ENCODE peak calls at places on chromosomes 1 and 21, in six cellular contexts. One of them, this sample, is unnamed.

GRCh38 chr21:15309721-15310120 is 244.9 kb upstream of the NRIP1 start:
- DNase-seq in cardiac muscle cell: no peak
- DNase-seq in HCT116: no peak
- DNase-seq in body of pancreas: peak; percentile 32
- DNase-seq in SJSA1: no peak
- DNase-seq in heart right ventricle: peak; percentile 50
- DNase-seq in this sample: no peak

GRCh38 chr1:210438928-210439841 is 110.5 kb downstream of the HHAT start:
- DNase-seq in HCT116: no peak
- DNase-seq in heart right ventricle: no peak
- DNase-seq in cardiac muscle cell: no peak
- DNase-seq in SJSA1: peak; percentile 98
- DNase-seq in body of pancreas: no peak
- DNase-seq in this sample: no peak

GRCh38 chr1:68429233-68429804 is 20.4 kb downstream of the RPE65 start:
- DNase-seq in body of pancreas: no peak
- DNase-seq in cardiac muscle cell: no peak
- DNase-seq in SJSA1: no peak
- DNase-seq in heart right ventricle: no peak
- DNase-seq in HCT116: no peak
- DNase-seq in this sample: no peak

GRCh38 chr1:217524787-217525520 is 105.9 kb downstream of the GPATCH2 start:
- DNase-seq in body of pancreas: no peak
- DNase-seq in cardiac muscle cell: peak; percentile 2
- DNase-seq in SJSA1: peak; percentile 30
- DNase-seq in heart right ventricle: no peak
- DNase-seq in HCT116: no peak
- DNase-seq in this sample: no peak

GRCh38 chr1:93591833-93592635 is 89.6 kb downstream of the BCAR3 start:
- DNase-seq in cardiac muscle cell: no peak
- DNase-seq in body of pancreas: peak; percentile 92
- DNase-seq in SJSA1: no peak
- DNase-seq in heart right ventricle: no peak
- DNase-seq in HCT116: no peak
- DNase-seq in this sample: no peak

GRCh38 chr1:6956488-6957159 is 171.4 kb downstream of the CAMTA1 start:
- DNase-seq in HCT116: no peak
- DNase-seq in cardiac muscle cell: no peak
- DNase-seq in SJSA1: no peak
- DNase-seq in body of pancreas: no peak
- DNase-seq in heart right ventricle: no peak
- DNase-seq in this sample: no peak

GRCh38 chr1:1527092-1527816 is 13.2 kb downstream of the TMEM240 start:
- DNase-seq in heart right ventricle: no peak
- DNase-seq in HCT116: no peak
- DNase-seq in cardiac muscle cell: no peak
- DNase-seq in body of pancreas: no peak
- DNase-seq in SJSA1: no peak
- DNase-seq in this sample: no peak

GRCh38 chr1:243489681-243490080 is 233.8 kb downstream of the SDCCAG8 start:
- DNase-seq in cardiac muscle cell: no peak
- DNase-seq in heart right ventricle: no peak
- DNase-seq in SJSA1: no peak
- DNase-seq in HCT116: no peak
- DNase-seq in body of pancreas: no peak
- DNase-seq in this sample: no peak

GRCh38 chr1:36691374-36691773 is 208.7 kb upstream of the CSF3R start:
- DNase-seq in body of pancreas: no peak
- DNase-seq in HCT116: peak; percentile 57
- DNase-seq in SJSA1: no peak
- DNase-seq in cardiac muscle cell: no peak
- DNase-seq in heart right ventricle: no peak
- DNase-seq in this sample: no peak

GRCh38 chr1:27176323-27176722 is 21.4 kb upstream of the SLC9A1 start:
- DNase-seq in heart right ventricle: no peak
- DNase-seq in cardiac muscle cell: no peak
- DNase-seq in body of pancreas: no peak
- DNase-seq in SJSA1: no peak
- DNase-seq in HCT116: no peak
- DNase-seq in this sample: no peak

GRCh38 chr1:18535391-18536210 is 54.9 kb downstream of the KLHDC7A start:
- DNase-seq in HCT116: no peak
- DNase-seq in body of pancreas: peak; percentile 87
- DNase-seq in cardiac muscle cell: no peak
- DNase-seq in heart right ventricle: no peak
- DNase-seq in SJSA1: no peak
- DNase-seq in this sample: peak; percentile 64

GRCh38 chr1:230831706-230832105 is 36.6 kb downstream of the C1orf198 start:
- DNase-seq in HCT116: no peak
- DNase-seq in cardiac muscle cell: no peak
- DNase-seq in SJSA1: no peak
- DNase-seq in body of pancreas: no peak
- DNase-seq in heart right ventricle: no peak
- DNase-seq in this sample: peak; percentile 40

GRCh38 chr1:167105150-167105840 is 11.4 kb downstream of the STYXL2 start:
- DNase-seq in SJSA1: no peak
- DNase-seq in HCT116: no peak
- DNase-seq in body of pancreas: no peak
- DNase-seq in cardiac muscle cell: no peak
- DNase-seq in heart right ventricle: no peak
- DNase-seq in this sample: no peak

GRCh38 chr1:44811234-44811633 is 2.9 kb downstream of the BTBD19 start:
- DNase-seq in SJSA1: no peak
- DNase-seq in heart right ventricle: peak; percentile 6
- DNase-seq in HCT116: no peak
- DNase-seq in cardiac muscle cell: no peak
- DNase-seq in body of pancreas: no peak
- DNase-seq in this sample: no peak

GRCh38 chr21:34807146-34807880 is 138.5 kb downstream of the CLIC6 start:
- DNase-seq in cardiac muscle cell: no peak
- DNase-seq in SJSA1: peak; percentile 94
- DNase-seq in heart right ventricle: no peak
- DNase-seq in body of pancreas: no peak
- DNase-seq in HCT116: no peak
- DNase-seq in this sample: peak; percentile 90

GRCh38 chr1:8013800-8014199 is 12.3 kb downstream of the ERRFI1 start:
- DNase-seq in heart right ventricle: no peak
- DNase-seq in SJSA1: no peak
- DNase-seq in body of pancreas: no peak
- DNase-seq in cardiac muscle cell: no peak
- DNase-seq in HCT116: no peak
- DNase-seq in this sample: no peak

GRCh38 chr1:239570878-239571277 is 184.5 kb downstream of the CHRM3 start:
- DNase-seq in SJSA1: no peak
- DNase-seq in heart right ventricle: no peak
- DNase-seq in body of pancreas: peak; percentile 73
- DNase-seq in cardiac muscle cell: no peak
- DNase-seq in HCT116: no peak
- DNase-seq in this sample: no peak

GRCh38 chr1:26287033-26287711 is 7.3 kb downstream of the SH3BGRL3 start:
- DNase-seq in heart right ventricle: no peak
- DNase-seq in SJSA1: no peak
- DNase-seq in body of pancreas: peak; percentile 60
- DNase-seq in HCT116: no peak
- DNase-seq in cardiac muscle cell: no peak
- DNase-seq in this sample: no peak

GRCh38 chr1:5938068-5938740 is 54.0 kb downstream of the NPHP4 start:
- DNase-seq in cardiac muscle cell: no peak
- DNase-seq in HCT116: no peak
- DNase-seq in heart right ventricle: no peak
- DNase-seq in SJSA1: peak; percentile 35
- DNase-seq in body of pancreas: no peak
- DNase-seq in this sample: peak; percentile 81

GRCh38 chr1:41365772-41366427 is 4.7 kb downstream of the FOXO6 start:
- DNase-seq in HCT116: no peak
- DNase-seq in cardiac muscle cell: peak; percentile 41
- DNase-seq in heart right ventricle: no peak
- DNase-seq in body of pancreas: peak; percentile 58
- DNase-seq in SJSA1: no peak
- DNase-seq in this sample: no peak

GRCh38 chr1:53343831-53344668 is 16.2 kb upstream of the LRP8 start:
- DNase-seq in SJSA1: no peak
- DNase-seq in body of pancreas: no peak
- DNase-seq in heart right ventricle: no peak
- DNase-seq in HCT116: no peak
- DNase-seq in cardiac muscle cell: no peak
- DNase-seq in this sample: peak; percentile 64

GRCh38 chr1:56533621-56534020 is 45.7 kb downstream of the PLPP3 start:
- DNase-seq in HCT116: no peak
- DNase-seq in cardiac muscle cell: no peak
- DNase-seq in SJSA1: no peak
- DNase-seq in heart right ventricle: no peak
- DNase-seq in body of pancreas: no peak
- DNase-seq in this sample: no peak

GRCh38 chr1:56819393-56819899 is at the start of gene FYB2:
- DNase-seq in heart right ventricle: peak; percentile 25
- DNase-seq in SJSA1: no peak
- DNase-seq in cardiac muscle cell: peak; percentile 13
- DNase-seq in HCT116: no peak
- DNase-seq in body of pancreas: peak; percentile 29
- DNase-seq in this sample: no peak

GRCh38 chr1:78104322-78104721 is 58.6 kb downstream of the GIPC2 start:
- DNase-seq in cardiac muscle cell: no peak
- DNase-seq in heart right ventricle: no peak
- DNase-seq in HCT116: no peak
- DNase-seq in body of pancreas: no peak
- DNase-seq in SJSA1: no peak
- DNase-seq in this sample: no peak

GRCh38 chr1:78102082-78102481 is 56.3 kb downstream of the GIPC2 start:
- DNase-seq in heart right ventricle: no peak
- DNase-seq in cardiac muscle cell: no peak
- DNase-seq in HCT116: no peak
- DNase-seq in body of pancreas: no peak
- DNase-seq in SJSA1: no peak
- DNase-seq in this sample: no peak

GRCh38 chr1:78101051-78101450 is 55.3 kb downstream of the GIPC2 start:
- DNase-seq in heart right ventricle: no peak
- DNase-seq in SJSA1: peak; percentile 15
- DNase-seq in body of pancreas: no peak
- DNase-seq in cardiac muscle cell: no peak
- DNase-seq in HCT116: no peak
- DNase-seq in this sample: no peak

GRCh38 chr1:78102916-78103315 is 57.1 kb downstream of the GIPC2 start:
- DNase-seq in cardiac muscle cell: no peak
- DNase-seq in body of pancreas: no peak
- DNase-seq in HCT116: no peak
- DNase-seq in heart right ventricle: no peak
- DNase-seq in SJSA1: no peak
- DNase-seq in this sample: no peak

DNA sequence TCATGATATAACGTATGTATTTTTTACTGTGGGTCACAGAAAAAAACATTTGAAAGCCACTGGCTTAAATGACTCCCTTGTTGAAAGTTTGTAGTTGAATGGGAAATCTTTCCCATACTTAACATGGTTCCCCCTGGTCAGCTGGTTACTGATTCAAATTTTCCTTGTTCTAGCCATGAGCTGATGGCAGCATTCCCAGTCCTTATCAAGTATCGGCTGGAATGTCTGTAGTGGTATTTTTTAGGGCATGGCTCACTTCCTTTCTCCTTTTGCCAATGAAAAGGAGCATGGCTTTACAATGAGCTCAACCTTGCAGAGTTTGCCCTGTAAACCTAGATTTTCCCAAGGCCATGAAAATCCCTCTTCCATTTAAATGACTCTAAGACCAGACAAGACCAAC is 55.7 kb downstream of the GIPC2 start:
- DNase-seq in HCT116: peak; percentile 82
- DNase-seq in body of pancreas: peak; percentile 88
- DNase-seq in cardiac muscle cell: peak; percentile 10
- DNase-seq in SJSA1: peak; percentile 79
- DNase-seq in heart right ventricle: no peak
- DNase-seq in this sample: no peak
- H3K27ac ChIP-seq in HCT116: peak overlapping the region; percentile 53
- H3K27ac ChIP-seq in body of pancreas: peak overlapping the region; percentile 81
- H3K27ac ChIP-seq in cardiac muscle cell: peak overlapping the region; percentile 18
- H3K27ac ChIP-seq in SJSA1: peak overlapping the region; percentile 89
- H3K27ac ChIP-seq in heart right ventricle: peak overlapping the region; percentile 63
- H3K27ac ChIP-seq in this sample: no peak overlapping the region

DNA sequence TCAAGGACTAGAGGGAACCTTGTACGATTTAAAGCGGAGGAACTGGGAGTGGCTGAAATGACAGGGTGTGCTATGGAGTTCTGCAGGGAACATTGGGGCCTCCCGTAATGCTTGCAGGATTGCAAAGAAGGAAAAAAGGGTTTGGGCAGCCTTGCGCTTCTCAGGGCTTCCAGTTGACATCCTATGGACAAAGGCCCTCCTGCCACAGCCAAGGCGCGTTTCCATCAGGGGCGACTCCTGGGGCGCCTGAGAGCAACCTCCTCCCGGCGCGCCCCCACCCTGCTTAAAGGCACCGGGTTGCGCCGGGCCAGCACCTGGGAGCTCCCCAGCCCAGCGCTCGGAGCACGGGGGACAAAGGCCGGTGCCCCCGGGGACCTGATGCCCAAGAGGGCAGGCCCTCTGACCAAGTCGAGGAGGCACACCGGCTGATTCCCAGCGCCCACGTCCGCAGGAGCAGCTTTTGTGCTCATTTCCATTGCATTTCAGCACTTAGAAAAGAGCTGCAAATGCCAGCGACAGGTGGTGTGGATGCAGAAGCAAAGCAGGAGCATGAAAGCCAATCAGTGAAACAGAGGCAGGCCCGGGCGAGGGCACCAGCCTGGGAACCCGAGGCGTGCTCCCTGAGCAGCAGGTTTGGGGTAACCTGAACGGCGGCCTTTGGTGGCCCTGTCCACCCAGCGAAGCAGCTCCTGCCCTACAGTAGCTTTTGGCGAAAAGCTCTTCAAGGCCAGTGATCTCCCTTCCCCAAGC is 17.6 kb upstream of the RNF187 start:
- DNase-seq in HCT116: no peak
- DNase-seq in body of pancreas: no peak
- DNase-seq in heart right ventricle: no peak
- DNase-seq in cardiac muscle cell: no peak
- DNase-seq in SJSA1: no peak
- DNase-seq in this sample: no peak
- H3K27me3 ChIP-seq in HCT116: peaks cover 6% of the 10 kb centered on the region
- H3K27me3 ChIP-seq in body of pancreas: peaks cover 13% of the 10 kb centered on the region
- H3K27me3 ChIP-seq in heart right ventricle: peaks cover 7% of the 10 kb centered on the region
- H3K27me3 ChIP-seq in cardiac muscle cell: peaks cover 55% of the 10 kb centered on the region
- H3K27me3 ChIP-seq in SJSA1: peaks cover 33% of the 10 kb centered on the region
- H3K27me3 ChIP-seq in this sample: no peaks in the 10 kb centered on the region

DNA sequence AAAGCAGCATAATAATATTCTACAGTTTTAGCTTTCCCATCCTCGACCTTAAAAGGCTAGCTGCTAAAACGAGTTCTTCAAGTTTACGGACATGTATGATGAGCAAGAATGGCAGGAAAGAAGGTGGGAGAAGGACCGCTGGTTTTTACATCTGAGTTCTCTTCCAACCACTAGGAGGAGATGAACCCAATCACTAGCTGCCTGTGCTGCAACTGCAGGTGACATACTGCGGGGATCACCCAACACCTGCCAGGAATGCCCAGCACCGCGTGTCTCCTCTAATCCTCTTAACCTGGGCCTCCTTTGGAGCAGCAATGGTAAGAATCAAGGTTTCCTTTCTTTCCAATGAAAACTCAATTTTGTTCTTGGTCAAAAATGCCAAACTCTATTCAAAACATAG is 23.5 kb downstream of the TOR3A start:
- DNase-seq in SJSA1: no peak
- DNase-seq in heart right ventricle: no peak
- DNase-seq in cardiac muscle cell: peak; percentile 44
- DNase-seq in HCT116: no peak
- DNase-seq in body of pancreas: peak; percentile 25
- DNase-seq in this sample: no peak
- H3K36me3 ChIP-seq in SJSA1: peaks cover 95% of the 10 kb centered on the region
- H3K36me3 ChIP-seq in heart right ventricle: peaks cover 72% of the 10 kb centered on the region
- H3K36me3 ChIP-seq in cardiac muscle cell: peaks cover 25% of the 10 kb centered on the region
- H3K36me3 ChIP-seq in HCT116: peaks cover 9% of the 10 kb centered on the region
- H3K36me3 ChIP-seq in body of pancreas: no peaks in the 10 kb centered on the region
- H3K36me3 ChIP-seq in this sample: peaks cover 37% of the 10 kb centered on the region

GRCh38 chr1:224169876-224170275 is 13.2 kb upstream of the DEGS1 start:
- DNase-seq in SJSA1: no peak
- DNase-seq in cardiac muscle cell: no peak
- DNase-seq in body of pancreas: no peak
- DNase-seq in heart right ventricle: no peak
- DNase-seq in HCT116: no peak
- DNase-seq in this sample: no peak
- H3K27ac ChIP-seq in SJSA1: no peak overlapping the region
- H3K27ac ChIP-seq in cardiac muscle cell: no peak overlapping the region
- H3K27ac ChIP-seq in body of pancreas: peak overlapping the region; percentile 61
- H3K27ac ChIP-seq in heart right ventricle: no peak overlapping the region
- H3K27ac ChIP-seq in HCT116: no peak overlapping the region
- H3K27ac ChIP-seq in this sample: no peak overlapping the region

This sample was measured in vagina.